ENCODE peak calls at places on chromosomes 6 and 20, in eight cellular contexts. One of them, this sample, is unnamed.

GRCh38 chr20:51828762-51829161 is 26.4 kb upstream of the SALL4 start:
- DNase-seq in stomach: no peak
- DNase-seq in GM12878: no peak
- DNase-seq in spleen: no peak
- DNase-seq in breast epithelium: no peak
- DNase-seq in Panc1: no peak
- DNase-seq in prostate gland: no peak
- DNase-seq in transverse colon: no peak
- DNase-seq in this sample: no peak

GRCh38 chr6:45416700-45417099 is 39.0 kb upstream of the SUPT3H start:
- DNase-seq in transverse colon: no peak
- DNase-seq in breast epithelium: no peak
- DNase-seq in spleen: no peak
- DNase-seq in GM12878: no peak
- DNase-seq in prostate gland: no peak
- DNase-seq in Panc1: no peak
- DNase-seq in stomach: no peak
- DNase-seq in this sample: no peak

GRCh38 chr6:73704260-73704659 is 8.3 kb downstream of the CD109 start:
- DNase-seq in breast epithelium: no peak
- DNase-seq in spleen: no peak
- DNase-seq in transverse colon: no peak
- DNase-seq in Panc1: peak; percentile 87
- DNase-seq in prostate gland: peak; percentile 75
- DNase-seq in GM12878: no peak
- DNase-seq in stomach: no peak
- DNase-seq in this sample: peak; percentile 66

GRCh38 chr6:106729848-106730247 is 100.5 kb downstream of the QRSL1 start:
- DNase-seq in Panc1: no peak
- DNase-seq in spleen: no peak
- DNase-seq in stomach: no peak
- DNase-seq in transverse colon: no peak
- DNase-seq in GM12878: no peak
- DNase-seq in prostate gland: no peak
- DNase-seq in breast epithelium: no peak
- DNase-seq in this sample: no peak

GRCh38 chr20:17010181-17010580 is 216.7 kb upstream of the PCSK2 start:
- DNase-seq in prostate gland: no peak
- DNase-seq in breast epithelium: no peak
- DNase-seq in GM12878: no peak
- DNase-seq in transverse colon: no peak
- DNase-seq in Panc1: no peak
- DNase-seq in stomach: no peak
- DNase-seq in spleen: no peak
- DNase-seq in this sample: no peak

GRCh38 chr6:39416728-39417127 is 94.2 kb upstream of the KCNK16 start:
- DNase-seq in spleen: no peak
- DNase-seq in breast epithelium: no peak
- DNase-seq in prostate gland: no peak
- DNase-seq in stomach: no peak
- DNase-seq in Panc1: no peak
- DNase-seq in GM12878: no peak
- DNase-seq in transverse colon: no peak
- DNase-seq in this sample: no peak

GRCh38 chr20:58832442-58832841 is 18.3 kb downstream of the GNAS-AS1 start:
- DNase-seq in breast epithelium: no peak
- DNase-seq in spleen: no peak
- DNase-seq in stomach: no peak
- DNase-seq in GM12878: no peak
- DNase-seq in Panc1: no peak
- DNase-seq in prostate gland: no peak
- DNase-seq in transverse colon: no peak
- DNase-seq in this sample: no peak

GRCh38 chr6:160337301-160337700 is 10.9 kb upstream of the SLC22A3 start:
- DNase-seq in prostate gland: no peak
- DNase-seq in spleen: no peak
- DNase-seq in Panc1: no peak
- DNase-seq in transverse colon: no peak
- DNase-seq in breast epithelium: no peak
- DNase-seq in GM12878: no peak
- DNase-seq in stomach: no peak
- DNase-seq in this sample: no peak

GRCh38 chr20:63911171-63911570 is 16.2 kb downstream of the DNAJC5 start:
- DNase-seq in stomach: peak; percentile 72
- DNase-seq in transverse colon: peak; percentile 83
- DNase-seq in spleen: no peak
- DNase-seq in GM12878: no peak
- DNase-seq in prostate gland: peak; percentile 65
- DNase-seq in Panc1: no peak
- DNase-seq in breast epithelium: no peak
- DNase-seq in this sample: no peak

GRCh38 chr6:113299526-113299925 is 557.6 kb upstream of the MARCKS start:
- DNase-seq in breast epithelium: no peak
- DNase-seq in prostate gland: no peak
- DNase-seq in spleen: no peak
- DNase-seq in stomach: no peak
- DNase-seq in GM12878: no peak
- DNase-seq in transverse colon: no peak
- DNase-seq in Panc1: no peak
- DNase-seq in this sample: no peak

GRCh38 chr20:15069355-15069754 is 731.9 kb upstream of the FLRT3 start:
- DNase-seq in breast epithelium: no peak
- DNase-seq in Panc1: no peak
- DNase-seq in GM12878: no peak
- DNase-seq in stomach: no peak
- DNase-seq in prostate gland: no peak
- DNase-seq in transverse colon: no peak
- DNase-seq in spleen: no peak
- DNase-seq in this sample: no peak

GRCh38 chr20:38034961-38035360 is 1.4 kb downstream of the RPRD1B start:
- DNase-seq in stomach: no peak
- DNase-seq in breast epithelium: no peak
- DNase-seq in Panc1: no peak
- DNase-seq in prostate gland: no peak
- DNase-seq in GM12878: no peak
- DNase-seq in spleen: no peak
- DNase-seq in transverse colon: no peak
- DNase-seq in this sample: no peak

GRCh38 chr20:19786311-19786710 is 28.3 kb downstream of the RIN2 start:
- DNase-seq in transverse colon: peak; percentile 59
- DNase-seq in breast epithelium: no peak
- DNase-seq in GM12878: no peak
- DNase-seq in prostate gland: no peak
- DNase-seq in stomach: no peak
- DNase-seq in spleen: no peak
- DNase-seq in Panc1: no peak
- DNase-seq in this sample: peak; percentile 91

GRCh38 chr6:77573843-77574242 is 79.0 kb upstream of the MEI4 start:
- DNase-seq in breast epithelium: no peak
- DNase-seq in GM12878: no peak
- DNase-seq in stomach: no peak
- DNase-seq in Panc1: no peak
- DNase-seq in prostate gland: no peak
- DNase-seq in transverse colon: no peak
- DNase-seq in spleen: no peak
- DNase-seq in this sample: no peak

GRCh38 chr6:26330835-26331808 is 33.9 kb upstream of the BTN3A2 start:
- DNase-seq in breast epithelium: no peak
- DNase-seq in stomach: no peak
- DNase-seq in spleen: no peak
- DNase-seq in transverse colon: no peak
- DNase-seq in GM12878: no peak
- DNase-seq in Panc1: no peak
- DNase-seq in prostate gland: no peak
- DNase-seq in this sample: peak; percentile 51

GRCh38 chr6:34272022-34272926 is 23.5 kb upstream of the SMIM29 start:
- DNase-seq in prostate gland: no peak
- DNase-seq in Panc1: no peak
- DNase-seq in stomach: no peak
- DNase-seq in GM12878: no peak
- DNase-seq in breast epithelium: no peak
- DNase-seq in spleen: peak; percentile 87
- DNase-seq in transverse colon: no peak
- DNase-seq in this sample: no peak

GRCh38 chr20:23060629-23061028 is 11.2 kb upstream of the THBD start:
- DNase-seq in Panc1: no peak
- DNase-seq in transverse colon: no peak
- DNase-seq in breast epithelium: no peak
- DNase-seq in prostate gland: no peak
- DNase-seq in stomach: no peak
- DNase-seq in spleen: no peak
- DNase-seq in GM12878: no peak
- DNase-seq in this sample: no peak

GRCh38 chr20:23059831-23060230 is 10.4 kb upstream of the THBD start:
- DNase-seq in prostate gland: peak; percentile 36
- DNase-seq in Panc1: no peak
- DNase-seq in spleen: no peak
- DNase-seq in transverse colon: no peak
- DNase-seq in breast epithelium: no peak
- DNase-seq in GM12878: no peak
- DNase-seq in stomach: no peak
- DNase-seq in this sample: peak; percentile 53

GRCh38 chr20:23061713-23062561 is 12.5 kb upstream of the THBD start:
- DNase-seq in stomach: no peak
- DNase-seq in Panc1: no peak
- DNase-seq in transverse colon: peak; percentile 17
- DNase-seq in GM12878: no peak
- DNase-seq in spleen: no peak
- DNase-seq in prostate gland: no peak
- DNase-seq in breast epithelium: no peak
- DNase-seq in this sample: peak; percentile 92

GRCh38 chr20:23062632-23063031 is 13.2 kb upstream of the THBD start:
- DNase-seq in transverse colon: no peak
- DNase-seq in GM12878: no peak
- DNase-seq in spleen: no peak
- DNase-seq in breast epithelium: no peak
- DNase-seq in prostate gland: no peak
- DNase-seq in stomach: no peak
- DNase-seq in Panc1: no peak
- DNase-seq in this sample: no peak

DNA sequence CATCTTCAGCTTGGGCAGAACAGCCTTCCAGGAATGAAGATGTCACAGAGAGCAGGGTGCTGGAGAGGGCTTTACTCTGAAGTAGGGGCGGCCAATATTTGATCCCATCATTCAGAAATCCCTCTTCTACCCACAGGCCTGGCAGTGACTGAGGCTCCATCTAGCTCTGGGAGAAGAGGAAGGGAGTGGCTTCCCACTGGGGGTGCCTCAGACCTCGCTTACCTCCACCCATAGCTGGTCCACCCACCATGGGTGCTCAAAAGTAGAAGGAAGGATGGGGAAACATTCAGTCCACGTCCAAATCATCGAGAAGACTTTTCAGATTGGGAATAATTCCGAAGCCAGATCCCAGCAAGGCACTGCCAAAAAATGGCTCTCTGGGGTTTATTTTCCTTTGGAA is 11.8 kb upstream of the THBD start:
- DNase-seq in Panc1: no peak
- DNase-seq in transverse colon: no peak
- DNase-seq in prostate gland: no peak
- DNase-seq in stomach: no peak
- DNase-seq in spleen: no peak
- DNase-seq in GM12878: no peak
- DNase-seq in breast epithelium: no peak
- DNase-seq in this sample: no peak
- TF ChIP-seq POLR2AphosphoS5 in Panc1: no peak
- TF ChIP-seq POLR2AphosphoS5 in transverse colon: no peak
- TF ChIP-seq POLR2AphosphoS5 in prostate gland: no peak
- TF ChIP-seq POLR2AphosphoS5 in stomach: no peak
- TF ChIP-seq POLR2AphosphoS5 in spleen: no peak
- TF ChIP-seq POLR2AphosphoS5 in GM12878: no peak
- TF ChIP-seq POLR2AphosphoS5 in breast epithelium: no peak
- TF ChIP-seq POLR2AphosphoS5 in this sample: no peak

GRCh38 chr6:56959094-56959493 is 4.2 kb downstream of the BEND6 start:
- DNase-seq in Panc1: no peak
- DNase-seq in prostate gland: no peak
- DNase-seq in transverse colon: no peak
- DNase-seq in breast epithelium: no peak
- DNase-seq in spleen: no peak
- DNase-seq in GM12878: no peak
- DNase-seq in stomach: no peak
- DNase-seq in this sample: no peak
- H3K27ac ChIP-seq in Panc1: no peak overlapping the region
- H3K27ac ChIP-seq in prostate gland: no peak overlapping the region
- H3K27ac ChIP-seq in transverse colon: no peak overlapping the region
- H3K27ac ChIP-seq in breast epithelium: no peak overlapping the region
- H3K27ac ChIP-seq in spleen: no peak overlapping the region
- H3K27ac ChIP-seq in GM12878: no peak overlapping the region
- H3K27ac ChIP-seq in stomach: no peak overlapping the region
- H3K27ac ChIP-seq in this sample: no peak overlapping the region

DNA sequence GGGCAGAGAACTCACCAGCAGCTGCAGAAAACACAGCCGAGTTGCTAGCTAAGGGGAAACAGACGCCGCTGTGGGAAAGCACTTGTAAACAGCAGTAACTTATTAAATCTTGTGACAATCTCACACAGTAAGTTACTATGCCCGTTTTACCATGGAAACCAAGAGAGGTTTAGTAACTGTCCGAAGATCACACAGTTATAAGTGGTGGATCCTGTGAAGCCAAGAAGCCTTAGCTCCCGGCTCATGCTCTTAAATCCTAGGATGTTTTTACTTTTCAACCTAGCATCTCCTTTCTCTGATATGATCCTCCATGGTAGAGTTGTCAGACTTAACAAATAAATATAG is 1.5 kb upstream of the SULF2 start:
- DNase-seq in spleen: no peak
- DNase-seq in transverse colon: no peak
- DNase-seq in breast epithelium: no peak
- DNase-seq in stomach: no peak
- DNase-seq in prostate gland: no peak
- DNase-seq in GM12878: no peak
- DNase-seq in Panc1: no peak
- DNase-seq in this sample: no peak
- H3K4me3 ChIP-seq in spleen: no peak overlapping the region
- H3K4me3 ChIP-seq in transverse colon: no peak overlapping the region
- H3K4me3 ChIP-seq in breast epithelium: peak overlapping the region; percentile 56
- H3K4me3 ChIP-seq in stomach: peak overlapping the region; percentile 73
- H3K4me3 ChIP-seq in prostate gland: peak overlapping the region; percentile 44
- H3K4me3 ChIP-seq in GM12878: peak overlapping the region; percentile 8
- H3K4me3 ChIP-seq in Panc1: no peak overlapping the region
- H3K4me3 ChIP-seq in this sample: no peak overlapping the region

DNA sequence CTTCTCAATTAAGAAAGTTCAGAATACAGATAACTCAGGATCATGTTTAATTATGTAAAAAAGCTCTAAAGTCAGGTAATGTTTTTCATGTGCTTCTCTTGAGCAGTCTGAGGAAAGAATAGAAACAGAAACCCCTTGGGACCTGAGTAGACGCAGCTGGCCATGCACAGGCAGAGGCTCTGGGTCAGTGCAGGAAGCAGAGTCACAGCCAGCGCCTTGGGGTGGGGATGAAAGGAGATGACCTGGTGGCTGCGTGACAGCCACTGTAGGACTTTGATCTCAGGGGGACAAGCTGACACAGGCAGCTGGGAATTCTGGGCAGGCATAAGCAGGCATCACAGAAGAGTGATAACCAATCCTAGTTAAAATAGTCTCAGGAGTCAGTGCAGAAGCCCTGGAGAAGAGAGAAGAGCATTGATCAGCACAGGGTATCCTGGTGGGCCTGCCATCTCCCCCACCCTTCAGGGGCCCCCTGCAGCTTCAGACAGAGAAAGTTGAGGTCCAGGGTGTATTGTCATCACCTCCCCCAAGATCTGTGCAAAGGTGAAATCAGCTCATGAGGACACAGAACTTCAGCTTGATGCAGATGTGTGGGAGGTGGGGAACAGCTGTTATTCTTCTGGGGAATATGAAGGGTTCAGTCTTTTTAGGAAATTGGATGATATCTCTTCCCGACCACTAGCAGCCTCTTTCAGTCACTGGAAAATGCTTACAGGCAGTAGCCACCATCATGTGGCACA is 6.4 kb downstream of the HLA-DQB1 start:
- DNase-seq in GM12878: no peak
- DNase-seq in Panc1: no peak
- DNase-seq in breast epithelium: no peak
- DNase-seq in stomach: no peak
- DNase-seq in spleen: peak; percentile 79
- DNase-seq in prostate gland: no peak
- DNase-seq in transverse colon: no peak
- DNase-seq in this sample: no peak
- TF ChIP-seq POLR2AphosphoS5 in GM12878: peak; percentile 18
- TF ChIP-seq POLR2AphosphoS5 in Panc1: no peak
- TF ChIP-seq POLR2AphosphoS5 in breast epithelium: no peak
- TF ChIP-seq POLR2AphosphoS5 in stomach: no peak
- TF ChIP-seq POLR2AphosphoS5 in spleen: no peak
- TF ChIP-seq POLR2AphosphoS5 in prostate gland: no peak
- TF ChIP-seq POLR2AphosphoS5 in transverse colon: no peak
- TF ChIP-seq POLR2AphosphoS5 in this sample: no peak

This sample was measured in endothelial cell of umbilical vein.